ENCODE peak calls at places on chromosomes 16 and 17, in nine cellular contexts. One of them, this sample, is unnamed.
A peak's percentile ranks its signal among the peaks of the same experiment; 100 is the strongest.

GRCh38 chr17:63275968-63276349 is 170.1 kb downstream of the CYB561 start:
- DNase-seq in IMR-90: no peak
- DNase-seq in OCI-LY7: no peak
- DNase-seq in neuronal stem cell: no peak
- DNase-seq in Karpas-422: no peak
- DNase-seq in mammary epithelial cell: no peak
- DNase-seq in fibroblast of lung: peak; percentile 48
- DNase-seq in PC-9: no peak
- DNase-seq in neural progenitor cell: no peak
- DNase-seq in this sample: no peak

GRCh38 chr17:40062347-40063033 is at the start of gene THRA:
- DNase-seq in IMR-90: peak; percentile 23
- DNase-seq in OCI-LY7: peak; percentile 76
- DNase-seq in neuronal stem cell: no peak
- DNase-seq in Karpas-422: peak; percentile 81
- DNase-seq in mammary epithelial cell: no peak
- DNase-seq in fibroblast of lung: no peak
- DNase-seq in PC-9: no peak
- DNase-seq in neural progenitor cell: peak; percentile 90
- DNase-seq in this sample: peak; percentile 72

GRCh38 chr16:57639172-57639571 is 10.7 kb downstream of the ADGRG1 start:
- DNase-seq in IMR-90: no peak
- DNase-seq in OCI-LY7: peak; percentile 37
- DNase-seq in neuronal stem cell: peak; percentile 89
- DNase-seq in Karpas-422: peak; percentile 52
- DNase-seq in mammary epithelial cell: no peak
- DNase-seq in fibroblast of lung: peak; percentile 43
- DNase-seq in PC-9: no peak
- DNase-seq in neural progenitor cell: peak; percentile 98
- DNase-seq in this sample: no peak

GRCh38 chr17:20281860-20282259 is 185.5 kb downstream of the LGALS9B start:
- DNase-seq in IMR-90: no peak
- DNase-seq in OCI-LY7: no peak
- DNase-seq in neuronal stem cell: no peak
- DNase-seq in Karpas-422: no peak
- DNase-seq in mammary epithelial cell: no peak
- DNase-seq in fibroblast of lung: no peak
- DNase-seq in PC-9: no peak
- DNase-seq in neural progenitor cell: no peak
- DNase-seq in this sample: no peak

GRCh38 chr16:89581861-89582563 is 6.5 kb downstream of the CPNE7 start:
- DNase-seq in IMR-90: peak; percentile 79
- DNase-seq in OCI-LY7: no peak
- DNase-seq in neuronal stem cell: no peak
- DNase-seq in Karpas-422: no peak
- DNase-seq in mammary epithelial cell: no peak
- DNase-seq in fibroblast of lung: peak; percentile 93
- DNase-seq in PC-9: peak; percentile 92
- DNase-seq in neural progenitor cell: no peak
- DNase-seq in this sample: no peak

GRCh38 chr17:63573634-63574033 is 23.4 kb downstream of the DCAF7 start:
- DNase-seq in IMR-90: no peak
- DNase-seq in OCI-LY7: no peak
- DNase-seq in neuronal stem cell: no peak
- DNase-seq in Karpas-422: no peak
- DNase-seq in mammary epithelial cell: no peak
- DNase-seq in fibroblast of lung: no peak
- DNase-seq in PC-9: no peak
- DNase-seq in neural progenitor cell: peak; percentile 25
- DNase-seq in this sample: no peak

GRCh38 chr17:35969558-35970442 is 11.5 kb downstream of the CCL16 start:
- DNase-seq in IMR-90: peak; percentile 73
- DNase-seq in OCI-LY7: peak; percentile 77
- DNase-seq in neuronal stem cell: peak; percentile 86
- DNase-seq in Karpas-422: peak; percentile 90
- DNase-seq in mammary epithelial cell: peak; percentile 53
- DNase-seq in fibroblast of lung: peak; percentile 81
- DNase-seq in PC-9: no peak
- DNase-seq in neural progenitor cell: peak; percentile 89
- DNase-seq in this sample: peak; percentile 78

GRCh38 chr17:39854909-39855308 is 9.2 kb downstream of the IKZF3 start:
- DNase-seq in IMR-90: no peak
- DNase-seq in OCI-LY7: no peak
- DNase-seq in neuronal stem cell: no peak
- DNase-seq in Karpas-422: no peak
- DNase-seq in mammary epithelial cell: no peak
- DNase-seq in fibroblast of lung: no peak
- DNase-seq in PC-9: no peak
- DNase-seq in neural progenitor cell: no peak
- DNase-seq in this sample: no peak

GRCh38 chr17:81251091-81251942 is 12.2 kb downstream of the NDUFAF8 start:
- DNase-seq in IMR-90: no peak
- DNase-seq in OCI-LY7: peak; percentile 88
- DNase-seq in neuronal stem cell: no peak
- DNase-seq in Karpas-422: peak; percentile 73
- DNase-seq in mammary epithelial cell: no peak
- DNase-seq in fibroblast of lung: no peak
- DNase-seq in PC-9: no peak
- DNase-seq in neural progenitor cell: no peak
- DNase-seq in this sample: no peak

GRCh38 chr17:50194441-50195195 is 6.8 kb downstream of the COL1A1 start:
- DNase-seq in IMR-90: no peak
- DNase-seq in OCI-LY7: no peak
- DNase-seq in neuronal stem cell: no peak
- DNase-seq in Karpas-422: no peak
- DNase-seq in mammary epithelial cell: no peak
- DNase-seq in fibroblast of lung: no peak
- DNase-seq in PC-9: no peak
- DNase-seq in neural progenitor cell: no peak
- DNase-seq in this sample: no peak

GRCh38 chr17:16872836-16873653 is 98.9 kb downstream of the TNFRSF13B start:
- DNase-seq in IMR-90: no peak
- DNase-seq in OCI-LY7: peak; percentile 54
- DNase-seq in neuronal stem cell: peak; percentile 35
- DNase-seq in Karpas-422: peak; percentile 82
- DNase-seq in mammary epithelial cell: peak; percentile 8
- DNase-seq in fibroblast of lung: no peak
- DNase-seq in PC-9: no peak
- DNase-seq in neural progenitor cell: peak; percentile 71
- DNase-seq in this sample: peak; percentile 28

GRCh38 chr17:9342225-9342624 is 233.4 kb downstream of the STX8 start:
- DNase-seq in IMR-90: no peak
- DNase-seq in OCI-LY7: no peak
- DNase-seq in neuronal stem cell: no peak
- DNase-seq in Karpas-422: no peak
- DNase-seq in mammary epithelial cell: no peak
- DNase-seq in fibroblast of lung: no peak
- DNase-seq in PC-9: no peak
- DNase-seq in neural progenitor cell: peak; percentile 6
- DNase-seq in this sample: no peak

GRCh38 chr17:42548070-42548837 is 4.5 kb upstream of the HSD17B1 start:
- DNase-seq in IMR-90: no peak
- DNase-seq in OCI-LY7: peak; percentile 84
- DNase-seq in neuronal stem cell: peak; percentile 71
- DNase-seq in Karpas-422: peak; percentile 96
- DNase-seq in mammary epithelial cell: no peak
- DNase-seq in fibroblast of lung: no peak
- DNase-seq in PC-9: no peak
- DNase-seq in neural progenitor cell: peak; percentile 90
- DNase-seq in this sample: peak; percentile 76

GRCh38 chr16:69741951-69742904 is 12.5 kb downstream of the NOB1 start:
- DNase-seq in IMR-90: peak; percentile 16
- DNase-seq in OCI-LY7: no peak
- DNase-seq in neuronal stem cell: no peak
- DNase-seq in Karpas-422: no peak
- DNase-seq in mammary epithelial cell: peak; percentile 69
- DNase-seq in fibroblast of lung: peak; percentile 53
- DNase-seq in PC-9: peak; percentile 60
- DNase-seq in neural progenitor cell: no peak
- DNase-seq in this sample: no peak

GRCh38 chr16:49462356-49462988 is 88.9 kb downstream of the C16orf78 start:
- DNase-seq in IMR-90: no peak
- DNase-seq in OCI-LY7: no peak
- DNase-seq in neuronal stem cell: no peak
- DNase-seq in Karpas-422: no peak
- DNase-seq in mammary epithelial cell: no peak
- DNase-seq in fibroblast of lung: no peak
- DNase-seq in PC-9: no peak
- DNase-seq in neural progenitor cell: no peak
- DNase-seq in this sample: no peak

GRCh38 chr16:29993903-29994612 is 1.4 kb downstream of the HIRIP3 start:
- DNase-seq in IMR-90: no peak
- DNase-seq in OCI-LY7: no peak
- DNase-seq in neuronal stem cell: no peak
- DNase-seq in Karpas-422: peak; percentile 42
- DNase-seq in mammary epithelial cell: no peak
- DNase-seq in fibroblast of lung: no peak
- DNase-seq in PC-9: peak; percentile 32
- DNase-seq in neural progenitor cell: no peak
- DNase-seq in this sample: no peak
- H2AFZ ChIP-seq in IMR-90: peak overlapping the region; percentile 99
- H2AFZ ChIP-seq in OCI-LY7: no peak overlapping the region
- H2AFZ ChIP-seq in neuronal stem cell: no peak overlapping the region
- H2AFZ ChIP-seq in Karpas-422: no peak overlapping the region
- H2AFZ ChIP-seq in mammary epithelial cell: no peak overlapping the region
- H2AFZ ChIP-seq in fibroblast of lung: no peak overlapping the region
- H2AFZ ChIP-seq in PC-9: no peak overlapping the region
- H2AFZ ChIP-seq in neural progenitor cell: no peak overlapping the region
- H2AFZ ChIP-seq in this sample: no peak overlapping the region

GRCh38 chr16:1532771-1533170 is 695 bp upstream of the TMEM204 start:
- DNase-seq in IMR-90: no peak
- DNase-seq in OCI-LY7: no peak
- DNase-seq in neuronal stem cell: no peak
- DNase-seq in Karpas-422: no peak
- DNase-seq in mammary epithelial cell: no peak
- DNase-seq in fibroblast of lung: no peak
- DNase-seq in PC-9: no peak
- DNase-seq in neural progenitor cell: no peak
- DNase-seq in this sample: no peak
- H2AFZ ChIP-seq in IMR-90: peak overlapping the region; percentile 97
- H2AFZ ChIP-seq in OCI-LY7: no peak overlapping the region
- H2AFZ ChIP-seq in neuronal stem cell: no peak overlapping the region
- H2AFZ ChIP-seq in Karpas-422: no peak overlapping the region
- H2AFZ ChIP-seq in mammary epithelial cell: no peak overlapping the region
- H2AFZ ChIP-seq in fibroblast of lung: no peak overlapping the region
- H2AFZ ChIP-seq in PC-9: no peak overlapping the region
- H2AFZ ChIP-seq in neural progenitor cell: no peak overlapping the region
- H2AFZ ChIP-seq in this sample: no peak overlapping the region

GRCh38 chr17:68611353-68612227 is 10.4 kb upstream of the FAM20A start:
- DNase-seq in IMR-90: no peak
- DNase-seq in OCI-LY7: no peak
- DNase-seq in neuronal stem cell: no peak
- DNase-seq in Karpas-422: no peak
- DNase-seq in mammary epithelial cell: no peak
- DNase-seq in fibroblast of lung: no peak
- DNase-seq in PC-9: no peak
- DNase-seq in neural progenitor cell: no peak
- DNase-seq in this sample: no peak
- H2AFZ ChIP-seq in IMR-90: no peak overlapping the region
- H2AFZ ChIP-seq in OCI-LY7: no peak overlapping the region
- H2AFZ ChIP-seq in neuronal stem cell: no peak overlapping the region
- H2AFZ ChIP-seq in Karpas-422: no peak overlapping the region
- H2AFZ ChIP-seq in mammary epithelial cell: no peak overlapping the region
- H2AFZ ChIP-seq in fibroblast of lung: no peak overlapping the region
- H2AFZ ChIP-seq in PC-9: no peak overlapping the region
- H2AFZ ChIP-seq in neural progenitor cell: no peak overlapping the region
- H2AFZ ChIP-seq in this sample: no peak overlapping the region

DNA sequence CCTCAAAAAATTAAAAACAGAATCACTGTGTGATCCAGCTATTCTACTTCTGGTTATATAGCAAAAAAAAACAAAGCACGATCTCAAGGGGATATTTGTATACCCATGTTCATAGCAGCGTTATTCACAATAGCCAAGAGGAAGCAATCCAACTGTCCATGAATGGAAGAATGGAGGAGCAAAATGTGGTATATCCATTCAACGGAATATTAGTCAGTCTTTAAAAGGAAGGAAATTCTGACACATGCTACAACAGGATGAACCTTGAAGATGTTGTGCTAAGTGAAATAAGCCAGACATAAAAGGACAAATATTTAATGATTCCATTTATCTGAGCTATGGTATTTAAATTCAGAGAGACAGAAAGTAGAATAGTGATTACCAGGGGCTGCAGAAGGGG is 4.6 kb upstream of the NOL11 start:
- DNase-seq in IMR-90: no peak
- DNase-seq in OCI-LY7: no peak
- DNase-seq in neuronal stem cell: no peak
- DNase-seq in Karpas-422: no peak
- DNase-seq in mammary epithelial cell: no peak
- DNase-seq in fibroblast of lung: no peak
- DNase-seq in PC-9: no peak
- DNase-seq in neural progenitor cell: no peak
- DNase-seq in this sample: no peak
- H2AFZ ChIP-seq in IMR-90: no peak overlapping the region
- H2AFZ ChIP-seq in OCI-LY7: no peak overlapping the region
- H2AFZ ChIP-seq in neuronal stem cell: no peak overlapping the region
- H2AFZ ChIP-seq in Karpas-422: no peak overlapping the region
- H2AFZ ChIP-seq in mammary epithelial cell: no peak overlapping the region
- H2AFZ ChIP-seq in fibroblast of lung: no peak overlapping the region
- H2AFZ ChIP-seq in PC-9: no peak overlapping the region
- H2AFZ ChIP-seq in neural progenitor cell: no peak overlapping the region
- H2AFZ ChIP-seq in this sample: no peak overlapping the region

GRCh38 chr16:81242977-81243618 is 4.6 kb downstream of the BCO1 start:
- DNase-seq in IMR-90: no peak
- DNase-seq in OCI-LY7: no peak
- DNase-seq in neuronal stem cell: no peak
- DNase-seq in Karpas-422: no peak
- DNase-seq in mammary epithelial cell: no peak
- DNase-seq in fibroblast of lung: no peak
- DNase-seq in PC-9: no peak
- DNase-seq in neural progenitor cell: no peak
- DNase-seq in this sample: no peak
- H2AFZ ChIP-seq in IMR-90: no peak overlapping the region
- H2AFZ ChIP-seq in OCI-LY7: no peak overlapping the region
- H2AFZ ChIP-seq in neuronal stem cell: no peak overlapping the region
- H2AFZ ChIP-seq in Karpas-422: no peak overlapping the region
- H2AFZ ChIP-seq in mammary epithelial cell: no peak overlapping the region
- H2AFZ ChIP-seq in fibroblast of lung: no peak overlapping the region
- H2AFZ ChIP-seq in PC-9: no peak overlapping the region
- H2AFZ ChIP-seq in neural progenitor cell: no peak overlapping the region
- H2AFZ ChIP-seq in this sample: no peak overlapping the region

GRCh38 chr16:46746821-46747776 is 1.0 kb downstream of the MYLK3 start:
- DNase-seq in IMR-90: no peak
- DNase-seq in OCI-LY7: no peak
- DNase-seq in neuronal stem cell: no peak
- DNase-seq in Karpas-422: no peak
- DNase-seq in mammary epithelial cell: no peak
- DNase-seq in fibroblast of lung: no peak
- DNase-seq in PC-9: no peak
- DNase-seq in neural progenitor cell: no peak
- DNase-seq in this sample: no peak
- H2AFZ ChIP-seq in IMR-90: peak overlapping the region; percentile 66
- H2AFZ ChIP-seq in OCI-LY7: no peak overlapping the region
- H2AFZ ChIP-seq in neuronal stem cell: peak overlapping the region; percentile 88
- H2AFZ ChIP-seq in Karpas-422: no peak overlapping the region
- H2AFZ ChIP-seq in mammary epithelial cell: no peak overlapping the region
- H2AFZ ChIP-seq in fibroblast of lung: no peak overlapping the region
- H2AFZ ChIP-seq in PC-9: no peak overlapping the region
- H2AFZ ChIP-seq in neural progenitor cell: no peak overlapping the region
- H2AFZ ChIP-seq in this sample: no peak overlapping the region

DNA sequence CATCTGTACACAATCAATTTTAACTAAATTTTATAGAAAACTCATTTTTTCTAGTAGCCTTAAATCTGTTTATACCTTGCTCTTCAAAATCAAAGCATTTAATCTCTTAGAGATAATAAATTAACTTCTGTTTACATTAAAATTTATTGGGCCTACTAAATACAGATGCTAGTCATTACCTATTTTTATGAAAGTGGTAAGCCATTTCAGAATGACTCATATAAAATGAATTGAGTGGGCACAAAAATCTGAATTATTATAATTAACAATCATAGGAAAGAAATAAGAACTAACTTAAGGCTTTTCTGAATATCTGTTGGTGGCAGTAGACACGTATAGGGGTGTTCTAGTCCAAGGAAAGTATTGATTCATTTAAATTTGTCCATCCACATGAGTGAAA is 157.9 kb downstream of the KCNJ2 start:
- DNase-seq in IMR-90: no peak
- DNase-seq in OCI-LY7: no peak
- DNase-seq in neuronal stem cell: no peak
- DNase-seq in Karpas-422: no peak
- DNase-seq in mammary epithelial cell: no peak
- DNase-seq in fibroblast of lung: no peak
- DNase-seq in PC-9: no peak
- DNase-seq in neural progenitor cell: no peak
- DNase-seq in this sample: no peak
- H2AFZ ChIP-seq in IMR-90: no peak overlapping the region
- H2AFZ ChIP-seq in OCI-LY7: no peak overlapping the region
- H2AFZ ChIP-seq in neuronal stem cell: no peak overlapping the region
- H2AFZ ChIP-seq in Karpas-422: no peak overlapping the region
- H2AFZ ChIP-seq in mammary epithelial cell: no peak overlapping the region
- H2AFZ ChIP-seq in fibroblast of lung: no peak overlapping the region
- H2AFZ ChIP-seq in PC-9: no peak overlapping the region
- H2AFZ ChIP-seq in neural progenitor cell: peak overlapping the region; percentile 5
- H2AFZ ChIP-seq in this sample: no peak overlapping the region